ENCODE peak calls at places on chromosomes 12 and 14, in ten cellular contexts. V, S, Y, L, H, Q, E, F, R and J are unnamed samples.

GRCh38 chr14:53180272-53181221 is 27.4 kb upstream of the DDHD1 start:
- DNase-seq in V (no peak), S (no peak), Y (no peak), L (no peak), H (no peak), Q (no peak), E (peak; percentile 33), F (no peak), R (peak; percentile 35), J (no peak)

GRCh38 chr14:22984959-22985658 is 2.8 kb upstream of the AJUBA start:
- DNase-seq in V (no peak), S (no peak), Y (no peak), L (no peak), H (no peak), Q (no peak), E (no peak), F (no peak), R (no peak), J (no peak)

GRCh38 chr14:31479026-31479425 is 8.8 kb downstream of the GPR33 start:
- DNase-seq in V (no peak), S (no peak), Y (no peak), L (no peak), H (no peak), Q (no peak), E (no peak), F (peak; percentile 72), R (no peak), J (no peak)

GRCh38 chr12:82426081-82426480 is 67.8 kb downstream of the METTL25 start:
- DNase-seq in V (no peak), S (no peak), Y (no peak), L (no peak), H (no peak), Q (no peak), E (no peak), F (no peak), R (no peak), J (no peak)

GRCh38 chr14:95784137-95784536 is 70.2 kb upstream of the TCL1A start:
- DNase-seq in V (no peak), S (no peak), Y (no peak), L (no peak), H (no peak), Q (peak; percentile 30), E (peak; percentile 12), F (no peak), R (no peak), J (no peak)

GRCh38 chr14:69003626-69004025 is 24.5 kb upstream of the ACTN1 start:
- DNase-seq in V (no peak), S (no peak), Y (no peak), L (no peak), H (no peak), Q (no peak), E (no peak), F (no peak), R (no peak), J (no peak)

GRCh38 chr14:89654998-89655397 is 238.0 kb upstream of the FOXN3 start:
- DNase-seq in V (no peak), S (no peak), Y (no peak), L (no peak), H (no peak), Q (no peak), E (no peak), F (no peak), R (no peak), J (no peak)

GRCh38 chr12:53096761-53097160 is 706 bp upstream of the IGFBP6 start:
- DNase-seq in V (no peak), S (no peak), Y (no peak), L (no peak), H (peak; percentile 82), Q (no peak), E (no peak), F (no peak), R (no peak), J (no peak)

GRCh38 chr12:63919758-63920157 is 75.3 kb downstream of the SRGAP1 start:
- DNase-seq in V (no peak), S (no peak), Y (no peak), L (no peak), H (no peak), Q (no peak), E (peak; percentile 39), F (no peak), R (no peak), J (no peak)